ENCODE peak calls at places on chromosomes 5 and 9, in five cellular contexts. H is bronchial epithelial cell, C is CD14-positive monocyte, N is A549, G is lower leg skin. B is an unnamed sample.

GRCh38 chr5:123806644-123807043 is 294.7 kb downstream of the CSNK1G3 start:
- DNase-seq in H (no peak), C (no peak), N (no peak), G (no peak), B (no peak)

GRCh38 chr5:39716532-39716971 is 291.8 kb upstream of the DAB2 start:
- DNase-seq in N (peak), H (peak), G (peak), C (peak), B (no peak)

GRCh38 chr9:136501686-136502085 is 18.8 kb upstream of the SEC16A start:
- DNase-seq in N (no peak), C (no peak), G (no peak), H (no peak), B (no peak)

GRCh38 chr5:111680737-111681413 is 76.1 kb downstream of the NREP start:
- DNase-seq in G (peak), H (peak), C (no peak), N (peak), B (no peak)

GRCh38 chr9:93133641-93134017 is 422 bp downstream of the NINJ1 start:
- DNase-seq in N (peak), C (peak), G (no peak), H (no peak), B (peak)

GRCh38 chr9:16085167-16085718 is 532.4 kb downstream of the CCDC171 start:
- DNase-seq in N (no peak), G (no peak), C (no peak), H (no peak), B (no peak)

GRCh38 chr5:172923539-172923938 is 35.7 kb upstream of the RPL26L1 start:
- DNase-seq in G (no peak), N (no peak), H (no peak), C (no peak), B (no peak)

GRCh38 chr9:14779566-14780022 is 57.1 kb upstream of the CER1 start:
- DNase-seq in C (no peak), G (no peak), N (no peak), H (no peak), B (no peak)

GRCh38 chr5:180785794-180786221 is 16.8 kb downstream of the MGAT1 start:
- DNase-seq in G (peak), N (no peak), H (peak), C (no peak), B (no peak)

GRCh38 chr9:37582548-37583157 is 6.5 kb upstream of the FBXO10 start:
- DNase-seq in C (no peak), H (peak), G (no peak), N (peak), B (no peak)
- TF ChIP-seq CTCF in C (peak), H (peak), G (no peak), N (peak), B (no peak)

DNA sequence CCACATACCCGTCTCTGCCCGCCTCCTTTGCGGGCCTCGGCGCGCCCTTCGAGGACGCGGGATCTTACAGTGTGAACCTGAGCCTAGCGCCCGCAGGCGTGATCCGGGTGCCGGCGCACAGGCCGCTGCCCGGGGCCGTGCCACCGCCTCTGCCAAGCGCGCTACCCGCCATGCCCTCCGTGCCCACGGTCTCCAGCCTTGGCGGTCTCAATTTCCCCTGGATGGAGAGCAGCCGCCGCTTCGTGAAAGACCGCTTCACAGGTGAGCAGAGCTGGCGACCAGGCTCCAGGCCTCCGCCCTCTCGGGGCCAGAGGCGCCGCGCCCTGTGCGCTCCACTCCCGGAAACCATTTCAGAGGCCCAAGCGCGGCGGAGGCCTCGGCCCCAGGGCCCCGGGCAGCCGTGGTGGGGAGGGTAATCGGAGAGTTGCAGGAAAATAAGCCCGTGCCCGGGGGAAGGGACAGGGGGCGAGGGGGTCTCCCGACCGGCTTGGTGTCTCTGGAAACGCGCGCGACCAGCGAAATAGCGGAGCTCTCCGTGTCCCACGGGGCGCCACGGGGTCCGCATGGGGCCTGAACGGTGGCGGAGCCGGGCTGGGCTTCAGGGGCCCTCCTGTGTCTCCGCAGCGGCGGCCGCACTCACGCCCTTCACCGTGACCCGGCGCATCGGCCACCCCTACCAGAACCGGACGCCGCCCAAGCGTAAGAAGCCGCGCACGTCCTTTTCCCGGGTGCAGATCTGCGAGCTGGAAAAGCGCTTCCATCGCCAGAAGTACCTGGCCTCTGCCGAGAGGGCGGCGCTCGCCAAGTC is 682 bp downstream of the TLX3 start:
- DNase-seq in G (no peak), H (no peak), N (peak), C (no peak), B (no peak)
- TF ChIP-seq CTCF in G (no peak), H (peak), N (peak), C (peak), B (no peak)

DNA sequence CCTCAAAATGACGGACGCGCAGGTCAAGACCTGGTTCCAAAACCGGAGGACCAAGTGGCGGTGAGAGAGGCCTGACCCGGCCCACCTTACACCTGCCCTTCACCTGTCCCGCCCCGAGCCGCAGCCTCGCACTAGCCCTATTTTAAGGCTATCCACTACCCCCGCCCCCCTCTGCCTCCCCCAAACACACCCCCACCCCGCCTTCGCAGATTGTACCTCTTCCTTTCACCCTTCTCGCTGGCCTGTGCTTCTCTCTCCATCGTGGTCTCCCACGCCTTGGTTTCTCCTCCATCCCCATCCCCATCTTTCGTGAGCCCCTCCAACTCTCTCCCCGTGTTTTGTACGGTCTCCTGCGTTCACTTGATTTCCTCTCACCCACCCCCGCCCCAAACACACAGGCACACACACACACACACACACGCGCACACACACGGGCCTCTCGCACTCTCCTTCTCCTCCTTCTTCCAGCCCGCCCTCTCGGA is 1.3 kb downstream of the TLX3 start:
- DNase-seq in G (no peak), H (no peak), C (no peak), N (no peak), B (no peak)
- TF ChIP-seq CTCF in G (no peak), H (no peak), C (no peak), N (no peak), B (no peak)

GRCh38 chr5:110043025-110043424 is 353.3 kb downstream of the MAN2A1 start:
- DNase-seq in C (no peak), G (no peak), H (no peak), N (no peak), B (no peak)

GRCh38 chr5:110038297-110038997 is 348.7 kb downstream of the MAN2A1 start:
- DNase-seq in N (no peak), H (no peak), C (no peak), G (no peak), B (no peak)

GRCh38 chr5:110045153-110045552 is 355.4 kb downstream of the MAN2A1 start:
- DNase-seq in C (no peak), G (no peak), H (peak), N (no peak), B (no peak)

DNA sequence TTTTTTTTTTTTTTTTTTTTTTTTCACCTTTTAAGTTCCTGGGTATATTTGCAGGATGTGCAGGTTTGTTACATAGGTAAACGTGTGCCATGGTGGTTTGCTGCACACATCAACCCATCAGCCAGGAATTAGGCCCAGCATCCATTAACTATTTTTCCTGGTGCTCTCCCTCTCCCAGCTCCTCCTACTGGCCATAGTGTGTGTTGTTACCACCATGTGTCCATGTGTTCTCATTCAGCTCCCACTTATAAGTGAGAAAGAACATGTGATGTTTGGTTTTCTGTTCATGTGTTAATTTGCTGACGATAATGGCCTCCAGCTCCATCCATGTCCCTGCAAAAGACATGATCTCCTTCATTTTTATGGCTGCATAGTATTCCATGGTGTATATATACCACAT is 350.5 kb downstream of the MAN2A1 start:
- DNase-seq in C (no peak), G (no peak), N (no peak), H (no peak), B (no peak)
- TF ChIP-seq CTCF in C (no peak), G (no peak), N (no peak), H (peak), B (no peak)

GRCh38 chr5:89004379-89004778 is 121.4 kb upstream of the MEF2C start:
- DNase-seq in C (no peak), G (no peak), N (no peak), H (no peak), B (no peak)
- TF ChIP-seq CTCF in C (no peak), G (no peak), N (no peak), H (no peak), B (no peak)